ENCODE peak calls at places on chromosome 10, in eight cellular contexts. M is GM23248, Z is hepatocyte, O is SK-N-SH, C is OCI-LY7, F is GM23338, X is PC-9, W is HCT116. L is an unnamed sample. For H3K9me2, the result is how much of the 10 kb centered on the place peaks cover.

GRCh38 chr10:3995302-3996210 is 210.5 kb upstream of the KLF6 start:
- DNase-seq in C (no peak), W (no peak), O (no peak), Z (no peak), X (no peak), F (no peak), M (peak), L (no peak)

GRCh38 chr10:92891885-92892705 is 43.8 kb downstream of the EXOC6 start:
- DNase-seq in M (peak), W (peak), F (peak), Z (peak), X (peak), C (no peak), O (peak), L (no peak)

GRCh38 chr10:45261243-45261775 is 54.1 kb downstream of the OR13A1 start:
- DNase-seq in W (no peak), F (no peak), M (no peak), Z (no peak), C (no peak), X (no peak), O (no peak), L (no peak)

GRCh38 chr10:128062837-128063563 is 63.2 kb downstream of the MKI67 start:
- DNase-seq in F (no peak), C (peak), Z (no peak), M (no peak), O (no peak), X (no peak), W (no peak), L (peak)

GRCh38 chr10:49649936-49650723 is 29.3 kb upstream of the C10orf53 start:
- DNase-seq in F (no peak), M (no peak), W (no peak), Z (no peak), X (no peak), O (peak), C (no peak), L (peak)

GRCh38 chr10:103836776-103837344 is 18.5 kb downstream of the SH3PXD2A start:
- DNase-seq in X (no peak), F (no peak), W (no peak), Z (peak), C (no peak), M (no peak), O (no peak), L (no peak)

GRCh38 chr10:13399236-13399635 is 51.1 kb upstream of the SEPHS1 start:
- DNase-seq in C (peak), Z (no peak), O (no peak), W (no peak), M (no peak), X (no peak), F (no peak), L (peak)

GRCh38 chr10:63760034-63760707 is 239.0 kb downstream of the REEP3 start:
- DNase-seq in X (no peak), M (peak), Z (no peak), W (no peak), C (no peak), O (no peak), F (no peak), L (no peak)

GRCh38 chr10:50439187-50439586 is 184.6 kb downstream of the SGMS1 start:
- DNase-seq in Z (no peak), O (no peak), C (no peak), F (no peak), M (no peak), W (no peak), X (no peak), L (no peak)

GRCh38 chr10:24897326-24897926 is 55.0 kb downstream of the PRTFDC1 start:
- DNase-seq in O (no peak), W (peak), Z (no peak), F (no peak), C (no peak), X (peak), M (peak), L (no peak)

GRCh38 chr10:50497758-50498157 is 126.0 kb downstream of the SGMS1 start:
- DNase-seq in X (no peak), C (no peak), O (no peak), F (no peak), M (peak), Z (peak), W (no peak), L (no peak)

GRCh38 chr10:22570733-22571430 is 143.5 kb downstream of the PIP4K2A start:
- DNase-seq in O (no peak), F (no peak), C (no peak), W (no peak), Z (no peak), X (no peak), M (no peak), L (no peak)

GRCh38 chr10:30970760-30971460 is 60.8 kb downstream of the ZNF438 start:
- DNase-seq in M (peak), C (no peak), W (no peak), O (no peak), F (no peak), Z (no peak), X (no peak), L (no peak)

GRCh38 chr10:132162590-132163277 is 24.0 kb upstream of the DPYSL4 start:
- DNase-seq in Z (no peak), C (no peak), X (no peak), W (no peak), O (no peak), F (no peak), M (no peak), L (no peak)

GRCh38 chr10:101044117-101044516 is 13.1 kb downstream of the SFXN3 start:
- DNase-seq in F (no peak), Z (no peak), X (no peak), W (no peak), M (no peak), O (no peak), C (no peak), L (no peak)
- H3K27ac ChIP-seq in F (no peak), Z (peak), X (no peak), W (peak), M (peak), O (no peak), C (no peak), L (no peak)

GRCh38 chr10:78730754-78731153 is 338.0 kb upstream of the ZMIZ1 start:
- DNase-seq in X (no peak), F (no peak), C (no peak), O (no peak), Z (no peak), M (no peak), W (no peak), L (no peak)

GRCh38 chr10:78732381-78732780 is 336.4 kb upstream of the ZMIZ1 start:
- DNase-seq in F (no peak), Z (no peak), C (no peak), M (no peak), W (no peak), X (no peak), O (no peak), L (no peak)

GRCh38 chr10:78729810-78730209 is 339.0 kb upstream of the ZMIZ1 start:
- DNase-seq in O (no peak), C (no peak), X (no peak), Z (no peak), W (no peak), F (no peak), M (no peak), L (no peak)

GRCh38 chr10:78729366-78729765 is 339.4 kb upstream of the ZMIZ1 start:
- DNase-seq in M (no peak), Z (no peak), O (no peak), F (no peak), C (no peak), W (no peak), X (no peak), L (no peak)

GRCh38 chr10:78731675-78732074 is 337.1 kb upstream of the ZMIZ1 start:
- DNase-seq in F (no peak), O (no peak), Z (no peak), C (no peak), W (no peak), M (no peak), X (no peak), L (no peak)
- H3K9me2 ChIP-seq in F (under half), O (under half), Z (under half), C (under half), W (under half), M (under half), X (under half), L (under half)

GRCh38 chr10:71741029-71741428 is 21.5 kb upstream of the C10orf105 start:
- DNase-seq in M (no peak), C (no peak), W (no peak), Z (no peak), F (no peak), O (no peak), X (no peak), L (no peak)

GRCh38 chr10:71740069-71740468 is 20.5 kb upstream of the C10orf105 start:
- DNase-seq in C (no peak), F (no peak), Z (peak), O (no peak), W (no peak), X (peak), M (no peak), L (no peak)

GRCh38 chr10:71742301-71743098 is 22.9 kb upstream of the C10orf105 start:
- DNase-seq in Z (no peak), W (no peak), F (no peak), C (no peak), X (no peak), M (no peak), O (no peak), L (no peak)

GRCh38 chr10:71743099-71743838 is 23.7 kb upstream of the C10orf105 start:
- DNase-seq in O (no peak), X (no peak), M (no peak), F (no peak), C (no peak), Z (no peak), W (no peak), L (no peak)

GRCh38 chr10:71741671-71742070 is 22.1 kb upstream of the C10orf105 start:
- DNase-seq in X (no peak), C (no peak), W (no peak), Z (no peak), O (no peak), F (no peak), M (no peak), L (no peak)
- H3K4me3 ChIP-seq in X (no peak), C (no peak), W (no peak), Z (no peak), O (no peak), F (no peak), M (no peak), L (no peak)

DNA sequence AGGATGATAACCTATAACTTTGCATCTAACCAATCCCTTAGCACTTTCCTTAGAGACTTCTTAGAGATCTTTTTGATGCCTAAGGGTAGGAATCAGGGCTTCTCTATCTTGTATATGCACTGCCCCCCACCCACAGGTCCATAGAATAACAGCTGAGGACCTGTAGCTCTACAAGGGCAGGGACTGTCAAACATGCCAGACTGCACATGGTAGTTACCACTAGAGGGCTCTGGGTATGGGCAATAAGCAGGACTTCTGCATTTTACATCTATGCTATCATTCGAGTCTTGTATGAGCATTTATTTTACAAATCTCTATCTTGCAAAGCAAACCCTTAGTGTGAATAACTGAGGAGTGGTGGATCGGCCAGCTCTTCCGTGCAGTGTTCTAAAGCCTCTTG is 219.1 kb downstream of the WDR11 start:
- DNase-seq in C (peak), M (no peak), X (no peak), F (peak), O (no peak), Z (peak), W (peak), L (peak)
- H3K27ac ChIP-seq in C (no peak), M (no peak), X (no peak), F (no peak), O (no peak), Z (peak), W (no peak), L (no peak)

GRCh38 chr10:43891241-43891640 is 242.6 kb upstream of the ZNF32 start:
- DNase-seq in Z (no peak), C (no peak), X (no peak), O (no peak), M (no peak), W (no peak), F (no peak), L (no peak)
- H3K9me2 ChIP-seq in Z (under half), C (under half), X (under half), O (under half), M (under half), W (under half), F (under half), L (under half)

L was measured in Karpas-422.